ENCODE peak calls at places on chromosomes 16 and 17, in eight cellular contexts. A is upper lobe of left lung, Z is AG04450, I is heart left ventricle, D is MM.1S, S is PC-3, P is fibroblast of lung, M is gastrocnemius medialis. B is an unnamed sample.

GRCh38 chr17:58314706-58315015 is 13.9 kb downstream of the TSPOAP1 start:
- DNase-seq in A (no peak), S (no peak), I (no peak), D (no peak), M (no peak), P (no peak), Z (no peak), B (no peak)

GRCh38 chr16:4674926-4675530 is 18.3 kb upstream of the NUDT16L1 start:
- DNase-seq in P (no peak), S (no peak), I (no peak), Z (no peak), A (no peak), D (no peak), M (no peak), B (no peak)

GRCh38 chr17:66739553-66739952 is 95.4 kb upstream of the CACNG5 start:
- DNase-seq in M (no peak), Z (no peak), P (no peak), A (no peak), I (no peak), D (no peak), S (no peak), B (no peak)

GRCh38 chr16:24497405-24497804 is 42.0 kb upstream of the RBBP6 start:
- DNase-seq in S (peak), P (peak), M (no peak), Z (no peak), I (no peak), D (no peak), A (no peak), B (peak)

GRCh38 chr16:24635900-24636610 is 93.4 kb upstream of the TNRC6A start:
- DNase-seq in I (peak), P (peak), Z (peak), M (peak), D (no peak), S (peak), A (peak), B (peak)

GRCh38 chr16:89478576-89479221 is 11.7 kb downstream of the ANKRD11 start:
- DNase-seq in I (no peak), A (no peak), S (peak), M (no peak), D (no peak), Z (no peak), P (peak), B (peak)

GRCh38 chr16:81238296-81239011 is at the start of gene BCO1:
- DNase-seq in I (no peak), D (no peak), P (peak), S (peak), Z (peak), A (no peak), M (no peak), B (peak)

GRCh38 chr16:75758215-75758614 is 31.9 kb upstream of the CPHXL start:
- DNase-seq in D (no peak), A (no peak), M (no peak), P (peak), Z (no peak), S (no peak), I (no peak), B (no peak)

GRCh38 chr16:48359983-48360382 is 25.2 kb downstream of the SIAH1 start:
- DNase-seq in I (no peak), P (no peak), A (no peak), M (no peak), Z (no peak), S (no peak), D (no peak), B (no peak)

GRCh38 chr17:13029340-13029739 is 11.5 kb upstream of the ELAC2 start:
- DNase-seq in S (no peak), P (no peak), Z (no peak), D (no peak), I (no peak), M (no peak), A (no peak), B (no peak)

GRCh38 chr17:63621229-63621683 is 961 bp upstream of the MAP3K3 start:
- DNase-seq in A (no peak), P (no peak), I (no peak), Z (no peak), D (no peak), S (no peak), M (no peak), B (peak)

GRCh38 chr17:83053021-83053778 is 26.2 kb upstream of the METRNL start:
- DNase-seq in I (peak), Z (no peak), S (no peak), M (no peak), D (no peak), P (peak), A (no peak), B (no peak)
- TF ChIP-seq CTCF in I (no peak), Z (no peak), S (no peak), M (no peak), D (no peak), P (no peak), A (no peak), B (no peak)

GRCh38 chr16:7614022-7614795 is 281.6 kb downstream of the RBFOX1 start:
- DNase-seq in P (no peak), D (no peak), S (no peak), A (no peak), Z (no peak), I (no peak), M (no peak), B (no peak)

GRCh38 chr16:7615565-7615964 is 282.9 kb downstream of the RBFOX1 start:
- DNase-seq in A (no peak), M (no peak), P (no peak), Z (no peak), D (no peak), I (no peak), S (no peak), B (no peak)

GRCh38 chr16:7613518-7613917 is 280.9 kb downstream of the RBFOX1 start:
- DNase-seq in I (no peak), D (no peak), P (no peak), Z (no peak), S (no peak), A (no peak), M (no peak), B (no peak)
- H3K27ac ChIP-seq in I (no peak), D (no peak), P (no peak), Z (no peak), S (no peak), A (no peak), M (no peak), B (no peak)

GRCh38 chr17:74085434-74085833 is 118.0 kb upstream of the RPL38 start:
- DNase-seq in Z (no peak), S (no peak), P (no peak), M (no peak), I (no peak), D (peak), A (no peak), B (no peak)
- TF ChIP-seq CTCF in Z (no peak), S (peak), P (no peak), M (no peak), I (no peak), D (peak), A (no peak), B (no peak)

GRCh38 chr17:22492331-22492730 is 800.0 kb downstream of the KCNJ18 start:
- DNase-seq in P (no peak), M (no peak), S (no peak), I (no peak), D (no peak), Z (no peak), A (no peak), B (no peak)
- H3K27ac ChIP-seq in P (no peak), M (no peak), S (no peak), I (no peak), D (no peak), Z (no peak), A (no peak), B (no peak)

GRCh38 chr17:38752119-38752929 is at the start of gene PSMB3:
- DNase-seq in S (peak), A (peak), D (peak), I (peak), M (peak), P (peak), Z (peak), B (peak)
- TF ChIP-seq CTCF in S (no peak), A (no peak), D (no peak), I (no peak), M (no peak), P (no peak), Z (no peak), B (no peak)

GRCh38 chr16:66097746-66098145 is 268.7 kb upstream of the CDH5 start:
- DNase-seq in P (peak), D (no peak), A (no peak), I (no peak), M (no peak), S (no peak), Z (no peak), B (no peak)

GRCh38 chr16:66087308-66087707 is 279.2 kb upstream of the CDH5 start:
- DNase-seq in D (no peak), I (no peak), Z (no peak), A (no peak), M (no peak), S (no peak), P (no peak), B (no peak)

GRCh38 chr16:66095676-66096075 is 270.8 kb upstream of the CDH5 start:
- DNase-seq in I (no peak), A (no peak), Z (no peak), S (no peak), D (no peak), M (no peak), P (no peak), B (no peak)

GRCh38 chr16:66091462-66091861 is 275.0 kb upstream of the CDH5 start:
- DNase-seq in M (no peak), P (no peak), A (no peak), S (no peak), Z (no peak), D (no peak), I (no peak), B (no peak)

GRCh38 chr16:66093217-66093616 is 273.3 kb upstream of the CDH5 start:
- DNase-seq in A (no peak), M (no peak), I (no peak), D (no peak), S (no peak), P (peak), Z (no peak), B (no peak)
- H3K27ac ChIP-seq in A (no peak), M (no peak), I (no peak), D (no peak), S (no peak), P (no peak), Z (no peak), B (no peak)

DNA sequence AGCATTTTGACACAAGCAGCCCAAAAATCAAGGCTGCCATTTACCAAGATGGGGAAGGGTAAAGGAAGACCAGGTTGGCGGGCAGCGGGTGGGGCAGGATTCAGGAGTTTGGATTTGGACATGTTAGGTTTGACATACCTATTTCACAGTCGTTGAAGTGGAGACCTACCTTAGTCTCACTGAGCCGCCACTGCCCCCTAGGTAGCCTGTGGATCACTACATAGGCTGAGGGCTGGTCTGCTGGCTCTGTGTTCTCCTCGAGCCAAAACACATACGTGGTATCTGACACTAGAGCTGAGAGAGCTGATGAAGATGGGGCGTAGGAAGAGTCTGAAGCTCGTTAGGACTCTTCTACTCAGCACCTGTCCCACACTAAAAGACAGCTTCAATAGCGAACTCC is 115.1 kb downstream of the HIC1 start:
- DNase-seq in D (peak), A (no peak), S (peak), M (no peak), I (no peak), P (no peak), Z (no peak), B (no peak)
- TF ChIP-seq CTCF in D (peak), A (no peak), S (peak), M (no peak), I (no peak), P (no peak), Z (peak), B (no peak)

B was measured in RWPE1.